ENCODE peak calls at places on chromosome 9, in six cellular contexts. P, R, D, T, Q and U are unnamed samples. For H3K9me3, the result is how much of the 10 kb centered on the place peaks cover.

GRCh38 chr9:75235632-75236031 is 147.3 kb downstream of the OSTF1 start:
- DNase-seq in D (no peak), P (no peak), R (no peak), Q (no peak), T (no peak), U (no peak)

GRCh38 chr9:4573176-4573575 is 82.9 kb downstream of the SLC1A1 start:
- DNase-seq in P (peak), R (no peak), T (no peak), Q (no peak), D (no peak), U (no peak)

GRCh38 chr9:18666987-18667772 is 193.2 kb downstream of the ADAMTSL1 start:
- DNase-seq in R (no peak), Q (no peak), D (no peak), T (no peak), P (no peak), U (no peak)

GRCh38 chr9:100697339-100697738 is 119.5 kb downstream of the CAVIN4 start:
- DNase-seq in D (no peak), Q (no peak), R (no peak), T (no peak), P (no peak), U (no peak)

GRCh38 chr9:134690946-134691694 is 49.5 kb downstream of the COL5A1 start:
- DNase-seq in D (peak), R (no peak), T (no peak), P (no peak), Q (peak), U (no peak)

GRCh38 chr9:115461284-115461683 is 343.3 kb upstream of the TNC start:
- DNase-seq in R (no peak), Q (no peak), D (no peak), T (no peak), P (no peak), U (no peak)

GRCh38 chr9:128124873-128125574 is 2.5 kb downstream of the PTGES2 start:
- DNase-seq in P (peak), T (peak), R (peak), D (peak), Q (peak), U (no peak)

GRCh38 chr9:113511047-113511521 is 47.6 kb downstream of the RGS3 start:
- DNase-seq in Q (no peak), R (no peak), P (no peak), D (no peak), T (no peak), U (no peak)

GRCh38 chr9:19161257-19162025 is 34.1 kb upstream of the PLIN2 start:
- DNase-seq in P (peak), R (peak), Q (no peak), D (no peak), T (peak), U (no peak)

GRCh38 chr9:132324425-132324824 is 30.4 kb downstream of the SETX start:
- DNase-seq in T (no peak), P (no peak), R (no peak), D (no peak), Q (no peak), U (no peak)

GRCh38 chr9:121984726-121985402 is 108.2 kb downstream of the TTLL11 start:
- DNase-seq in T (no peak), P (no peak), R (no peak), D (no peak), Q (no peak), U (no peak)

GRCh38 chr9:69546265-69546664 is 125.9 kb downstream of the APBA1 start:
- DNase-seq in D (peak), P (no peak), R (no peak), T (peak), Q (no peak), U (no peak)

GRCh38 chr9:35605336-35606137 is 475 bp downstream of the TESK1 start:
- DNase-seq in D (peak), T (no peak), Q (peak), R (peak), P (peak), U (peak)

GRCh38 chr9:70586506-70586905 is 172.0 kb upstream of the KLF9 start:
- DNase-seq in D (no peak), T (no peak), Q (no peak), R (no peak), P (no peak), U (no peak)

DNA sequence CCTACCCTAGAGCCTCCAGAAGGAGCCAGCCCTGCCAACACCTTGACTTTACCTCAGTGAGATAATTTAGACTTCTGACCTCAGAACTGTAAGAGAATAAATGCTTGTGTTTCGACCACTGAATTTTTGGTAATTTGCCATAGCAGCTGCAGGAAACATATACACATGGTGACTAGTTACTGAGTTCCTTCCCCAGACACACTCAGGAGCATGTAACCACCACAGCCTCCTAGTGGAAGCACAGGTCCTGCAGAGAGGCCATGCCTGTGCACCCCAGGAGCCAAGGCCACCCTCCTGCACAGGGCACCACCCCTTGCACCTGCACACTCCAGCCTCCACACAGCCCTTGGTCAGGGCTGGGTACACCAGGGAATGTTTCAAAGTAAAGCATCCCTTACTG is 7.6 kb upstream of the CAMSAP1 start:
- DNase-seq in Q (no peak), R (no peak), P (no peak), T (no peak), D (no peak), U (no peak)
- H3K9me3 ChIP-seq in Q (half or more), R (under half), P (under half), T (under half), D (under half), U (under half)

GRCh38 chr9:102047549-102047948 is 309.1 kb upstream of the GRIN3A start:
- DNase-seq in T (no peak), R (no peak), Q (no peak), D (no peak), P (no peak), U (no peak)

GRCh38 chr9:102049586-102050246 is 311.3 kb upstream of the GRIN3A start:
- DNase-seq in T (no peak), R (no peak), D (no peak), Q (no peak), P (no peak), U (no peak)

DNA sequence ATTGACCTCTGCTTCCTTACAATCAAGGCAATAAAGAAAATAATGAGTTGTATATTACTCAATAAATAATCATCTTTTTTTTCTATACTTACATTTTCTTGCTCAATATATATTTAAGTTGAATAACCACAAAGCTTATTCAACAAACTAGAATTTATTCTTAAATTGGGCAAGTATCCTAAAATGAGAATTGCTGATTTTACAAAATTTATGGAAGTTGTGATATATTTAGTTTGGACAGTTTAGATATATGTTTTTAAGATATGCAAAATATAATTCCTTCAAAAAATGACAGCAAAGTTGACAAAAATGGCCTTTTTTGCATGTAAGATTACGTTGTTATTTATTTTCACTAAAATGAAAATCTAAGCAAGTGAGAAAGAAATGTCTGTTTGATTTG is 305.7 kb upstream of the GRIN3A start:
- DNase-seq in D (no peak), T (no peak), R (no peak), Q (no peak), P (no peak), U (no peak)
- H3K9me3 ChIP-seq in D (under half), T (under half), R (under half), Q (under half), P (under half), U (under half)

GRCh38 chr9:7338586-7339281 is 460.8 kb downstream of the DMAC1 start:
- DNase-seq in T (no peak), P (no peak), Q (no peak), D (no peak), R (no peak), U (no peak)
- H3K9me3 ChIP-seq in T (under half), P (under half), Q (under half), D (under half), R (under half), U (under half)

GRCh38 chr9:138098908-138099791 is 221.6 kb downstream of the CACNA1B start:
- DNase-seq in R (peak), P (no peak), T (no peak), D (no peak), Q (peak), U (no peak)
- H3K9me3 ChIP-seq in R (under half), P (under half), T (under half), D (under half), Q (under half), U (under half)

GRCh38 chr9:27629425-27629824 is 56.1 kb upstream of the C9orf72 start:
- DNase-seq in Q (no peak), R (no peak), D (no peak), T (no peak), P (no peak), U (no peak)
- H3K9me3 ChIP-seq in Q (under half), R (under half), D (under half), T (under half), P (under half), U (under half)

DNA sequence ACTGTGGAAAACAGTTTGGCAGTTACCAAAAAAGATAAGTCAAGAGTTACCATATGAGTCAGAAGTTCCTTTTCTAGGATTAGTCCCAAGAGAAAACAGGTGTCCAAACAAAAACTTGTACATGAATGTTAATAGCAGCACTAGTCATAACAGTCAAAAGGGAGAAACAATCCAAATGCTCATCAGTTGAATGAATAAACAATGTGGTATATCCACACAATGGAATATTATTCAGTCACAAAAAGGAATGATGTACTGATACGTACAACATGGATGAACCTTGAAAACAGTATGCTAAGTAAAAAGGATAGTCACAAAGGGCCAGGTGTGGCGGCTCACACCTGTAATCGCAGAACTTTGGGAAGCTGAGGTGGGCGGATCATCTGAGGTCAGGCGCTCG is 7.9 kb downstream of the ZNF510 start:
- DNase-seq in Q (no peak), R (no peak), D (no peak), T (no peak), P (no peak), U (no peak)
- H3K9me3 ChIP-seq in Q (half or more), R (under half), D (under half), T (under half), P (half or more), U (under half)